ENCODE peak calls at places on chromosomes 11 and 22, in ten cellular contexts. U, I, X, K, D, A, W, B, V and J are unnamed samples.

GRCh38 chr11:14578551-14578956 is 58.4 kb upstream of the PSMA1 start:
- DNase-seq in U (peak; percentile 59), I (no peak), X (peak; percentile 7), K (peak; percentile 37), D (no peak), A (no peak), W (peak; percentile 96), B (peak; percentile 54), V (peak; percentile 22), J (no peak)

GRCh38 chr11:35157814-35158213 is 18.8 kb downstream of the CD44 start:
- DNase-seq in U (no peak), I (no peak), X (no peak), K (no peak), D (no peak), A (no peak), W (no peak), B (no peak), V (no peak), J (no peak)

GRCh38 chr11:6404341-6405038 is 14.2 kb downstream of the SMPD1 start:
- DNase-seq in U (no peak), I (no peak), X (no peak), K (no peak), D (no peak), A (no peak), W (no peak), B (peak; percentile 70), V (no peak), J (no peak)

GRCh38 chr11:27282141-27282590 is 80.8 kb downstream of the CCDC34 start:
- DNase-seq in U (no peak), I (peak; percentile 56), X (no peak), K (peak; percentile 76), D (peak; percentile 59), A (no peak), W (peak; percentile 89), B (peak; percentile 90), V (no peak), J (no peak)

GRCh38 chr11:96237759-96238158 is 105.2 kb downstream of the MAML2 start:
- DNase-seq in U (no peak), I (no peak), X (no peak), K (no peak), D (no peak), A (no peak), W (no peak), B (no peak), V (no peak), J (no peak)

GRCh38 chr11:120817131-120817530 is 206.8 kb upstream of the TBCEL start:
- DNase-seq in U (no peak), I (no peak), X (no peak), K (no peak), D (peak; percentile 32), A (no peak), W (no peak), B (no peak), V (no peak), J (no peak)

GRCh38 chr11:123640677-123641494 is 13.5 kb downstream of the SCN3B start:
- DNase-seq in U (no peak), I (peak; percentile 28), X (no peak), K (no peak), D (peak; percentile 29), A (peak; percentile 77), W (peak; percentile 54), B (peak; percentile 17), V (peak; percentile 67), J (peak; percentile 78)

GRCh38 chr11:33195391-33196190 is 34.3 kb upstream of the CSTF3 start:
- DNase-seq in U (no peak), I (no peak), X (no peak), K (no peak), D (no peak), A (no peak), W (peak; percentile 47), B (peak; percentile 67), V (no peak), J (no peak)

GRCh38 chr11:47616726-47617416 is 22.7 kb upstream of the C1QTNF4 start:
- DNase-seq in U (no peak), I (no peak), X (no peak), K (peak; percentile 79), D (no peak), A (peak; percentile 45), W (peak; percentile 89), B (peak; percentile 85), V (peak; percentile 46), J (no peak)

GRCh38 chr22:31102441-31103081 is 4.8 kb downstream of the SELENOM start:
- DNase-seq in U (peak; percentile 41), I (no peak), X (no peak), K (peak; percentile 95), D (peak; percentile 72), A (no peak), W (peak; percentile 97), B (peak; percentile 98), V (peak; percentile 23), J (peak; percentile 41)

GRCh38 chr22:31105282-31105929 is 2.0 kb downstream of the SELENOM start:
- DNase-seq in U (no peak), I (no peak), X (no peak), K (no peak), D (no peak), A (no peak), W (no peak), B (no peak), V (no peak), J (peak; percentile 24)

GRCh38 chr22:31104869-31105268 is 2.5 kb downstream of the SELENOM start:
- DNase-seq in U (no peak), I (no peak), X (no peak), K (no peak), D (no peak), A (peak; percentile 90), W (no peak), B (no peak), V (no peak), J (no peak)

GRCh38 chr22:31103111-31103510 is 4.3 kb downstream of the SELENOM start:
- DNase-seq in U (no peak), I (no peak), X (no peak), K (no peak), D (no peak), A (no peak), W (no peak), B (no peak), V (no peak), J (no peak)

GRCh38 chr22:31103899-31104694 is 3.3 kb downstream of the SELENOM start:
- DNase-seq in U (no peak), I (no peak), X (no peak), K (no peak), D (no peak), A (no peak), W (no peak), B (no peak), V (no peak), J (peak; percentile 25)
- H3K4me1 ChIP-seq in U (peaks cover 13% of the 10 kb centered on the region), I (peaks cover 7% of the 10 kb centered on the region), X (peaks cover 92% of the 10 kb centered on the region), K (peaks cover 19% of the 10 kb centered on the region), D (peaks cover 79% of the 10 kb centered on the region), A (peaks cover 2% of the 10 kb centered on the region), W (peaks cover 4% of the 10 kb centered on the region), B (peaks cover 49% of the 10 kb centered on the region), V (peaks cover 4% of the 10 kb centered on the region), J (no peaks in the 10 kb centered on the region)

DNA sequence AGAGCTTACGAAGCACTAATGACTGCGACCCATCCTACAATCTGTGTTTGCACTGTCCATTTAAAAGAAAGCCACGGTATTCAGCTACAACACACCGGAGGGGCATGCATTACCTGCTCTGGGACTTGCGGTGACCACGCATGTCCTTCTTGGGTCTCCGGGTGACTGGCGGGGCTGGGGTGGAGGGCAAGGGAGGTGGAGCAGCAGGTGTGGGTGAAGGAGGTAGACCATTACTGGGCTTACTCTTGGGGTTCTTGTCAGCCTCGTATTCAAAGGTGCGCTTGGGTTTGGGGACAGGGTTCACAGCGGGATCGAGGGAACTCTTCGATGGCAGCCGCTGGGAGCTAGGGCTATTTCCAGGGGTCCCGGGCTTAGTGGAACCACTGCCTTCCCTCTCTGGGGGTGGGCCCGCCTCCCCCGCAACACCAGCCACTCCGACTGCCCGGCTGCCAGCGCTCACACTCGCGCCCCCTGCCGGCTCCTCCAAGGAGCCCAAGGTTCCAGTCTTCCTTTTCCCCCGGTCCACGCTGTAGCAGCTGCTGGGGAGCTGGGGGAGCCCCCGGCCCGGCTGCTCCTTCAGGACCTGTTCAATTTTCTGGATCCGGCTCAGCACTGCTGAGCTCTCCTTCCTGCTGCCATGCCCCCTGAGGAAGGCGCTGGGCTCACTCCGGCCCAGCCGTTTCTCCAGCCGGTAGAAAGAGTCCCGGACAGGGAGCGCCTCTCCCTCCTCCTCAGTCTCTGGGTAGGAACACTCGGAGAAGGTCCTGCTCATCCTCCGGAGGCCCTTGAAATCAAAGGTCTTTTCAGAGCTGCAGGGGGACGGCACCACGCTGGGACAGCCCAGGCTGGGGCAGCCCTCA is 47.5 kb downstream of the RPL27A start:
- DNase-seq in U (no peak), I (no peak), X (no peak), K (no peak), D (no peak), A (peak; percentile 57), W (no peak), B (no peak), V (no peak), J (peak; percentile 58)
- TF ChIP-seq CTCF in U (no peak), I (no peak), X (no peak), K (no peak), D (no peak), A (peak; percentile 42), W (peak; percentile 6), B (no peak), V (no peak), J (no peak)

DNA sequence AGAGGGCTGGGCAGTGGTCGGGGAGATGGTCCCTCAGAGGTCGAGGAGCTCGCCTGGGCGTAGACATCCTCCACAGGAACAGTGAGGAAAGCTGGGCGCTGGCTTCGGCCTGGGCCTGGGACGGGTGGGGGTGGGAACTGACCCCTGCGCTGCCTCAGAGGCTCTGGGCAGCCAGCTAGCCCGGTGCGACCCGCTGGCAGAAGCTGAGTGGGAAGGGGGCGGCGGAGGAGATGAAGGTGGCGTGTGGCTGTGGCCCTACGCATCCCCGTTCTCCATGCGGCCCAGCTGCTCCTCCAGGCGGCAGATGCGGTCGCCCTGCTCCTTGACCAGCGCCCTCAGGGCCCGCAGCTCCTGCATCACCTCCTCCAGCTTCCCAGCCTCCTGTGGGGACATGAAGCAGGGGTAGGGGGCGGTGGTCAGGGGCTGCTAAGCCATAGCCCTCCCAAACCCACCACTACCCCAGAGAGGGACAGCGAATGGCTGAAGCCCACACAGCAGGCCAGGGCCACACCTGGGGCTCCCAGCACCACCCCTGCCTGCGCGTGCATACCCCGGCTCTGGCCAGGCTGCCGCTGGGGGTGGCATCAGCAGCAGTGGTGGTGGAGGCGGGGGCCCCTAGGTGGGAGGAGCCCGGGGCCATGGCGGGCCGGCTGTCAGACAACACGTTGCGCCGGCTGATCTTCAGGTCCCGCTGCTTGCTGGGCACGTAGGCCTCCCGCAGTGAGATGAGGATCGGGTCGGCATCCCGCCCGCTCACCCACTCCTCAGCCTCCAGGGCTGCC is 830 bp upstream of the PTPRCAP start:
- DNase-seq in U (peak; percentile 91), I (no peak), X (no peak), K (no peak), D (no peak), A (peak; percentile 58), W (no peak), B (no peak), V (no peak), J (no peak)
- H3K27ac ChIP-seq in U (peak overlapping the region; percentile 94), I (no peak overlapping the region), X (peak overlapping the region; percentile 84), K (no peak overlapping the region), D (no peak overlapping the region), A (no peak overlapping the region), W (peak overlapping the region; percentile 34), B (no peak overlapping the region), V (no peak overlapping the region), J (no peak overlapping the region)

DNA sequence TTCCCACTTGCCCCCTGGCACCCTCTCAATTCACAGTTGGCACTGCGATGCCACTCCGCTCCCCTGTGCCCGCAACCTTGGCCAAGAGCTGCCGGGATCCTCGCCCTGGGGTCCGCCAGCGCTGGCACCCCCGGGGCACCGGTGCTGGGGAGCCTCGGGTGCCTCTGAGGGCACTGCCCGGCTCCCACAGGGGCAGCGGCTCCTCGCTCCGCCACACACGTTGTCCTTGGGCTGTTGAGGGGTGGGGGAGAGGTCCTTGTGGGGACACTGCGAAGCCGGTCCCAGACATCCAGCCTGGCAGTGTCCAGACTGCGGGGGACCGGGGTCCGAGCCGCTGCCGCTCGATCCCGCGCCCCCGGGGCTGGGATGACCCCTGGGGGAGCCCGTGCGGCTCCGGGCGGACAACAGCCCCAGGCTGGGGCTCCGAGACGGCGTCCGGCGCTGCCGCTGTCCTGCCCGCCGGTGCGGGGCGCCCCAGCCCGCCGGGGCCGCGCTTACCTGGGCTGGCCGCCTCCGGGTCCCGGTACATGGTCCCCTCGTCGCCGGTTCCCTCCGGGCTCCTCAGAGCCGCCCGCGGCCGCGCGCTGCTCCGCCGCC is 486 bp downstream of the SYT7 start:
- DNase-seq in U (no peak), I (no peak), X (no peak), K (no peak), D (no peak), A (no peak), W (no peak), B (no peak), V (peak; percentile 32), J (peak; percentile 57)
- H3K4me1 ChIP-seq in U (peaks cover 12% of the 10 kb centered on the region), I (no peaks in the 10 kb centered on the region), X (peaks cover 36% of the 10 kb centered on the region), K (peaks cover 9% of the 10 kb centered on the region), D (peaks cover 56% of the 10 kb centered on the region), A (peaks cover 2% of the 10 kb centered on the region), W (peaks cover 13% of the 10 kb centered on the region), B (no peaks in the 10 kb centered on the region), V (peaks cover 16% of the 10 kb centered on the region), J (peaks cover 6% of the 10 kb centered on the region)